ENCODE peak calls at places on chromosome 7, in six cellular contexts. One of them, this sample, is unnamed.

GRCh38 chr7:106354822-106355221 is 70.0 kb upstream of the NAMPT start:
- DNase-seq in uterus: no peak
- DNase-seq in RWPE1: no peak
- DNase-seq in stimulated activated CD4-positive, alpha-beta T cell treated with anti-CD3 and anti-CD28 coated beads, Interleukin-2, amount 100 ng/mL, for 24 hours: no peak
- DNase-seq in T follicular helper cell: no peak
- DNase-seq in lower leg skin: no peak
- DNase-seq in this sample: no peak

GRCh38 chr7:1488016-1488415 is 16.2 kb downstream of the INTS1 start:
- DNase-seq in lower leg skin: no peak
- DNase-seq in stimulated activated CD4-positive, alpha-beta T cell treated with anti-CD3 and anti-CD28 coated beads, Interleukin-2, amount 100 ng/mL, for 24 hours: no peak
- DNase-seq in T follicular helper cell: no peak
- DNase-seq in uterus: no peak
- DNase-seq in RWPE1: no peak
- DNase-seq in this sample: no peak

GRCh38 chr7:107962817-107963216 is 40.1 kb downstream of the LAMB1 start:
- DNase-seq in uterus: no peak
- DNase-seq in T follicular helper cell: no peak
- DNase-seq in RWPE1: no peak
- DNase-seq in stimulated activated CD4-positive, alpha-beta T cell treated with anti-CD3 and anti-CD28 coated beads, Interleukin-2, amount 100 ng/mL, for 24 hours: no peak
- DNase-seq in lower leg skin: no peak
- DNase-seq in this sample: no peak

GRCh38 chr7:150420242-150420641 is 30.2 kb upstream of the GIMAP8 start:
- DNase-seq in uterus: no peak
- DNase-seq in lower leg skin: peak
- DNase-seq in RWPE1: no peak
- DNase-seq in T follicular helper cell: no peak
- DNase-seq in stimulated activated CD4-positive, alpha-beta T cell treated with anti-CD3 and anti-CD28 coated beads, Interleukin-2, amount 100 ng/mL, for 24 hours: no peak
- DNase-seq in this sample: no peak

GRCh38 chr7:1911571-1911970 is 241.5 kb downstream of the ELFN1 start:
- DNase-seq in RWPE1: no peak
- DNase-seq in T follicular helper cell: no peak
- DNase-seq in stimulated activated CD4-positive, alpha-beta T cell treated with anti-CD3 and anti-CD28 coated beads, Interleukin-2, amount 100 ng/mL, for 24 hours: no peak
- DNase-seq in uterus: no peak
- DNase-seq in lower leg skin: no peak
- DNase-seq in this sample: no peak

GRCh38 chr7:52876402-52876801 is 159.0 kb upstream of the POM121L12 start:
- DNase-seq in T follicular helper cell: no peak
- DNase-seq in lower leg skin: no peak
- DNase-seq in uterus: no peak
- DNase-seq in RWPE1: no peak
- DNase-seq in stimulated activated CD4-positive, alpha-beta T cell treated with anti-CD3 and anti-CD28 coated beads, Interleukin-2, amount 100 ng/mL, for 24 hours: no peak
- DNase-seq in this sample: no peak

GRCh38 chr7:118232837-118233236 is 8.3 kb downstream of the ANKRD7 start:
- DNase-seq in RWPE1: peak
- DNase-seq in stimulated activated CD4-positive, alpha-beta T cell treated with anti-CD3 and anti-CD28 coated beads, Interleukin-2, amount 100 ng/mL, for 24 hours: no peak
- DNase-seq in T follicular helper cell: no peak
- DNase-seq in uterus: no peak
- DNase-seq in lower leg skin: no peak
- DNase-seq in this sample: no peak

GRCh38 chr7:5635461-5636445 is 145.7 kb downstream of the RNF216 start:
- DNase-seq in lower leg skin: no peak
- DNase-seq in RWPE1: no peak
- DNase-seq in T follicular helper cell: no peak
- DNase-seq in uterus: no peak
- DNase-seq in stimulated activated CD4-positive, alpha-beta T cell treated with anti-CD3 and anti-CD28 coated beads, Interleukin-2, amount 100 ng/mL, for 24 hours: no peak
- DNase-seq in this sample: no peak

GRCh38 chr7:13540429-13540828 is 449.0 kb downstream of the ETV1 start:
- DNase-seq in lower leg skin: no peak
- DNase-seq in RWPE1: no peak
- DNase-seq in T follicular helper cell: no peak
- DNase-seq in stimulated activated CD4-positive, alpha-beta T cell treated with anti-CD3 and anti-CD28 coated beads, Interleukin-2, amount 100 ng/mL, for 24 hours: no peak
- DNase-seq in uterus: no peak
- DNase-seq in this sample: no peak

GRCh38 chr7:92633211-92633906 is 43.2 kb upstream of the FAM133B start:
- DNase-seq in RWPE1: peak
- DNase-seq in uterus: no peak
- DNase-seq in lower leg skin: no peak
- DNase-seq in stimulated activated CD4-positive, alpha-beta T cell treated with anti-CD3 and anti-CD28 coated beads, Interleukin-2, amount 100 ng/mL, for 24 hours: no peak
- DNase-seq in T follicular helper cell: no peak
- DNase-seq in this sample: no peak

GRCh38 chr7:129394101-129394500 is 40.1 kb upstream of the STRIP2 start:
- DNase-seq in uterus: no peak
- DNase-seq in stimulated activated CD4-positive, alpha-beta T cell treated with anti-CD3 and anti-CD28 coated beads, Interleukin-2, amount 100 ng/mL, for 24 hours: no peak
- DNase-seq in lower leg skin: no peak
- DNase-seq in RWPE1: no peak
- DNase-seq in T follicular helper cell: no peak
- DNase-seq in this sample: no peak

GRCh38 chr7:130959743-130960207 is 225.8 kb upstream of the KLF14 start:
- DNase-seq in stimulated activated CD4-positive, alpha-beta T cell treated with anti-CD3 and anti-CD28 coated beads, Interleukin-2, amount 100 ng/mL, for 24 hours: peak
- DNase-seq in uterus: no peak
- DNase-seq in T follicular helper cell: no peak
- DNase-seq in lower leg skin: no peak
- DNase-seq in RWPE1: peak
- DNase-seq in this sample: peak

GRCh38 chr7:30412810-30413504 is 65.6 kb downstream of the NOD1 start:
- DNase-seq in uterus: no peak
- DNase-seq in stimulated activated CD4-positive, alpha-beta T cell treated with anti-CD3 and anti-CD28 coated beads, Interleukin-2, amount 100 ng/mL, for 24 hours: no peak
- DNase-seq in T follicular helper cell: no peak
- DNase-seq in lower leg skin: no peak
- DNase-seq in RWPE1: peak
- DNase-seq in this sample: no peak

GRCh38 chr7:108335264-108335918 is 120.8 kb downstream of the NRCAM start:
- DNase-seq in RWPE1: no peak
- DNase-seq in T follicular helper cell: no peak
- DNase-seq in uterus: no peak
- DNase-seq in stimulated activated CD4-positive, alpha-beta T cell treated with anti-CD3 and anti-CD28 coated beads, Interleukin-2, amount 100 ng/mL, for 24 hours: peak
- DNase-seq in lower leg skin: no peak
- DNase-seq in this sample: no peak

GRCh38 chr7:139851770-139852481 is 22.9 kb downstream of the TBXAS1 start:
- DNase-seq in T follicular helper cell: no peak
- DNase-seq in stimulated activated CD4-positive, alpha-beta T cell treated with anti-CD3 and anti-CD28 coated beads, Interleukin-2, amount 100 ng/mL, for 24 hours: no peak
- DNase-seq in uterus: no peak
- DNase-seq in lower leg skin: peak
- DNase-seq in RWPE1: no peak
- DNase-seq in this sample: no peak

GRCh38 chr7:5712566-5712965 is 68.9 kb downstream of the RNF216 start:
- DNase-seq in lower leg skin: no peak
- DNase-seq in uterus: no peak
- DNase-seq in T follicular helper cell: no peak
- DNase-seq in RWPE1: no peak
- DNase-seq in stimulated activated CD4-positive, alpha-beta T cell treated with anti-CD3 and anti-CD28 coated beads, Interleukin-2, amount 100 ng/mL, for 24 hours: no peak
- DNase-seq in this sample: no peak

This sample was measured in activated T-cell treated with anti-CD3 and anti-CD28 coated beads, Interleukin-2, amount 50 U/mL, for 24 hours.